ENCODE peak calls at places on chromosomes 6 and 20, in nine cellular contexts. D is mucosa of descending colon; P is fibroblast of lung; H is coronary artery; S is CD8-positive, alpha-beta T cell; T is cardiac fibroblast; W is heart right ventricle; R is OCI-LY7; I is adrenal gland. U is an unnamed sample.

GRCh38 chr6:119384444-119384843 is 34.9 kb upstream of the MAN1A1 start:
- DNase-seq in D (no peak), P (peak), H (no peak), S (no peak), T (peak), W (no peak), R (no peak), I (no peak), U (no peak)

GRCh38 chr20:25227317-25227831 is 20.5 kb upstream of the PYGB start:
- DNase-seq in D (peak), P (peak), H (no peak), S (no peak), T (peak), W (no peak), R (no peak), I (peak), U (no peak)

GRCh38 chr6:6494677-6495076 is 93.8 kb upstream of the LY86 start:
- DNase-seq in D (no peak), P (no peak), H (no peak), S (no peak), T (no peak), W (peak), R (peak), I (peak), U (no peak)

GRCh38 chr6:148177589-148178233 is 164.9 kb upstream of the SASH1 start:
- DNase-seq in D (no peak), P (peak), H (no peak), S (no peak), T (peak), W (peak), R (peak), I (peak), U (peak)

GRCh38 chr20:51767867-51768758 is at the start of gene ATP9A:
- DNase-seq in D (peak), P (peak), H (no peak), S (no peak), T (peak), W (peak), R (no peak), I (peak), U (no peak)

GRCh38 chr6:42411431-42411830 is 40.3 kb downstream of the TRERF1 start:
- DNase-seq in D (no peak), P (no peak), H (no peak), S (no peak), T (no peak), W (no peak), R (no peak), I (no peak), U (no peak)

GRCh38 chr20:10478930-10479329 is 43.8 kb downstream of the SLX4IP start:
- DNase-seq in D (no peak), P (no peak), H (no peak), S (no peak), T (no peak), W (no peak), R (no peak), I (no peak), U (no peak)

GRCh38 chr6:169319561-169319960 is 65.9 kb upstream of the THBS2 start:
- DNase-seq in D (no peak), P (peak), H (no peak), S (no peak), T (no peak), W (no peak), R (no peak), I (no peak), U (no peak)

GRCh38 chr6:16398587-16398986 is 160.2 kb downstream of the GMPR start:
- DNase-seq in D (no peak), P (peak), H (no peak), S (no peak), T (peak), W (no peak), R (no peak), I (no peak), U (no peak)

GRCh38 chr20:48308232-48308781 is 519.5 kb downstream of the PREX1 start:
- DNase-seq in D (no peak), P (no peak), H (no peak), S (no peak), T (no peak), W (no peak), R (no peak), I (no peak), U (no peak)

GRCh38 chr6:154986787-154987235 is 8.3 kb upstream of the TIAM2 start:
- DNase-seq in D (no peak), P (peak), H (no peak), S (no peak), T (peak), W (no peak), R (no peak), I (no peak), U (no peak)

GRCh38 chr20:59525500-59526241 is 78.7 kb upstream of the PHACTR3 start:
- DNase-seq in D (no peak), P (peak), H (no peak), S (no peak), T (peak), W (peak), R (peak), I (peak), U (no peak)

GRCh38 chr20:59520814-59521213 is 83.5 kb upstream of the PHACTR3 start:
- DNase-seq in D (no peak), P (no peak), H (no peak), S (no peak), T (no peak), W (no peak), R (no peak), I (no peak), U (no peak)

GRCh38 chr20:59526242-59527225 is 77.8 kb upstream of the PHACTR3 start:
- DNase-seq in D (no peak), P (no peak), H (no peak), S (no peak), T (no peak), W (no peak), R (no peak), I (no peak), U (no peak)
- TF ChIP-seq CTCF in D (no peak), P (peak), H (no peak), S (no peak), T (peak), W (no peak), R (peak), I (no peak), U (peak)

GRCh38 chr6:5045417-5045816 is 39.7 kb upstream of the PPP1R3G start:
- DNase-seq in D (no peak), P (no peak), H (no peak), S (no peak), T (no peak), W (no peak), R (no peak), I (no peak), U (no peak)

GRCh38 chr6:5050009-5050408 is 35.1 kb upstream of the PPP1R3G start:
- DNase-seq in D (no peak), P (no peak), H (no peak), S (no peak), T (no peak), W (no peak), R (no peak), I (no peak), U (no peak)

GRCh38 chr6:5042436-5042835 is 38.6 kb upstream of the RPP40 start:
- DNase-seq in D (no peak), P (no peak), H (peak), S (no peak), T (no peak), W (no peak), R (no peak), I (no peak), U (no peak)

GRCh38 chr6:5041955-5042354 is 38.1 kb upstream of the RPP40 start:
- DNase-seq in D (no peak), P (no peak), H (no peak), S (no peak), T (no peak), W (no peak), R (no peak), I (no peak), U (no peak)

DNA sequence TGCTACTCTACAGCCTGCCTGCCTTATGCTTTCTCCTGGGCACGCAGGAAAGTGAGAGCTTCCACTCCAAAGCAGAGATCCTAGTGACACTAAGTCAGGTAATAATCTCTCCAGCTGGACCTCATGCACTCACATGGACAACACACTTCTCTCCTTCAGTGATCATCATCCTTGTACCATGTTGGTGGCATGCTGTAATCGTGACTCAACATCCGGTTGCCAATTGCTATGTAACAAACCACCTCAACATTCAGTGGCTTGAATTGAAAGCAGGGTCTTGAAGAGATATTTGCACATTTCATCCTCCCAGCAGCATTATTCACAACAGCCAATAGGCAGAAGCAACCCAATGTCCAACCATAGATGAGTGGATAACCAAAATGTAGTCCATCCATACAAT is 40.3 kb upstream of the PPP1R3G start:
- DNase-seq in D (no peak), P (no peak), H (no peak), S (no peak), T (no peak), W (no peak), R (no peak), I (no peak), U (no peak)
- TF ChIP-seq CTCF in D (no peak), P (no peak), H (no peak), S (no peak), T (no peak), W (no peak), R (no peak), I (no peak), U (no peak)

GRCh38 chr20:8534368-8534767 is 402.3 kb downstream of the PLCB1 start:
- DNase-seq in D (no peak), P (no peak), H (no peak), S (no peak), T (no peak), W (no peak), R (no peak), I (no peak), U (no peak)

GRCh38 chr20:8540466-8540865 is 408.4 kb downstream of the PLCB1 start:
- DNase-seq in D (no peak), P (no peak), H (no peak), S (no peak), T (no peak), W (no peak), R (no peak), I (no peak), U (no peak)

GRCh38 chr20:8532169-8532568 is 400.1 kb downstream of the PLCB1 start:
- DNase-seq in D (no peak), P (no peak), H (no peak), S (no peak), T (no peak), W (no peak), R (no peak), I (no peak), U (no peak)

GRCh38 chr20:8536219-8536618 is 404.2 kb downstream of the PLCB1 start:
- DNase-seq in D (no peak), P (no peak), H (no peak), S (no peak), T (no peak), W (no peak), R (peak), I (no peak), U (no peak)

DNA sequence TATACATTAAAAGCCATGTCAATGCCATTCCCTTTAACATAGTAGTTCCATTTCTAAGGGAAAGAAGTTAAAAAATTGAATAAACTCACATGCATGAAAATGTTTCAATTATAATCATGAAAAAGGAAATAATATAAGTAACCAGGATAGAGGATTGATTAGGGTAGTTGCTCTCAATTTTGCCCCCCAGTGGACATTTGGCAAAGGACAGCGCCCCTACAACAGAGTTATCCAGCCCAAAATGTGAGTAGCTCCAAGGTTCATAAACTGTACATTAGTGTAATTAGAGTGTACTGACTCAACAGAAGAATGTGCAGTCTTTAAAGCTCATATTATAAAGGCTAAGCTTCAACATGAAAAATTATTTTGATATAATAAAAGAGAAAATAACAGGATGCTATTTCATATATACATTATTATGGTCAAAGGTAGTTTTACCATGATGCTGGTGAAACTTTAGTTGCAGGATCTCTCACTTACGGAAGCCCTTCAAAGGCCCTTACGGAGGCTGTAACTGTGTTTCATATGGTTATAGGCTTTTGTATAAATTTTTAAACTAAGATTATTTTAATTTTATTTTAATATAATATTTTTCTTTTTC is 403.4 kb downstream of the PLCB1 start:
- DNase-seq in D (no peak), P (no peak), H (no peak), S (no peak), T (peak), W (no peak), R (peak), I (no peak), U (no peak)
- TF ChIP-seq CTCF in D (no peak), P (peak), H (no peak), S (no peak), T (peak), W (peak), R (peak), I (peak), U (peak)

DNA sequence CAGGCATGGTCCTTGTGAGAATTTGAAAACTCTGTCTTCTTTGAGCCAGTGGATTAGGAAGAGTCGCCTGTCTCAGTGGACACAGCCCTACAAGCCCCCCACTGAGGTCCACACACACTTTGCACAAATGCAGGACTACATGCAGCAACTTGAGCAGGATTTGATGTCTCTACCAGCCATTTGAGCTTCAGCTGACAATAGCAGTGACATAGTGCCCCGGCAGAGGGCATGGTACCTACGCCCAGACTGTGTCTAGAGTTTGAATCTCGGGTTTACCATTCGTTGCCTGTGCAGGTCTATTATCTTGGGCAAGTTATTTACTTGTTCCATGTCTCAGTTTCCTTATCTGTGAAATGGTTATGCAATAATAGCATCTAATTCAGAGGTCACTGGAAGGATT is 580.1 kb downstream of the TFAP2B start:
- DNase-seq in D (no peak), P (no peak), H (no peak), S (no peak), T (no peak), W (no peak), R (no peak), I (no peak), U (no peak)
- TF ChIP-seq CTCF in D (no peak), P (no peak), H (no peak), S (no peak), T (no peak), W (no peak), R (peak), I (no peak), U (no peak)

GRCh38 chr6:134174790-134175531 is 122.5 kb upstream of the SLC2A12 start:
- DNase-seq in D (peak), P (peak), H (peak), S (peak), T (peak), W (peak), R (peak), I (peak), U (peak)
- TF ChIP-seq CTCF in D (no peak), P (no peak), H (no peak), S (no peak), T (no peak), W (no peak), R (no peak), I (no peak), U (no peak)

DNA sequence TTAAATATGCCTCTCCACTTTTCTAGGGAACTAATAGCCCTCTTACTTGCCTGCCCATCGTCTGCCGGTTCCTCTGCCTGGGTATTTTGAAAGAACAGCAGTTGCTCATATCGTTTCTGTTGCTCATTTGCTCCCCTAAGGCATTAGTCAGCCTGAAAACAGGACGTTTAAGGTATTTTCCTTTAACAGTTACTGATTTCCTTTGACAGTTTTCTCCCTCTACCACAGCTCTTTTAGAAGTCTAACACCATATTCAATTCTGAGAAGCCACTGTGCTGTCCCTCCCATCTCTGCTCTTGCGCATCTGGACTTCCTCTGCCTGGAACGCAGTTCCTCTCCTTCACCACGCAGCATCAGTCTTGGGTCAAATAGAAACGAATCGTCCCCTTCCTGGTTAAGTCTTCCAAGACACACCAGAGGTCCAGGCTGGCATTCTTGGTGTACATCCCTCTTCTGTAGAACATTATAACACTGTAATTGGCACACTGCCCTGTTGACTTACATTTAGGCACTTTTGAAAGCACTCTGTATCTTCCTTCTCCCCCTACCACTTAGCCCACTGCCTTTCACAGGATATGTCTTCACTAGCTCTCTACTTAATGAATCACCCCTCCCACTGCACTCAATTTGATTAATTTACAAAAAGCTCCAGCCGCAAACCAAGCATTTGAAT is 141.0 kb upstream of the CARMIL1 start:
- DNase-seq in D (peak), P (peak), H (peak), S (peak), T (peak), W (peak), R (peak), I (peak), U (no peak)
- TF ChIP-seq CTCF in D (no peak), P (no peak), H (no peak), S (no peak), T (peak), W (no peak), R (peak), I (peak), U (peak)